ENCODE peak calls at places on chromosomes 2 and 18, in seven cellular contexts. E is sigmoid colon, J is transverse colon, Q is stomach, M is HCT116, D is HepG2, C is breast epithelium. P is an unnamed sample.
A peak's percentile ranks its signal among the peaks of the same experiment; 100 is the strongest.

GRCh38 chr18:62420151-62420512 is 95.0 kb downstream of the TNFRSF11A start:
- DNase-seq in E (no peak), J (peak; percentile 45), Q (no peak), M (no peak), D (peak; percentile 85), C (no peak), P (no peak)

GRCh38 chr2:176494949-176495353 is 225.7 kb downstream of the MTX2 start:
- DNase-seq in E (peak; percentile 85), J (peak; percentile 28), Q (peak; percentile 26), M (no peak), D (no peak), C (peak; percentile 67), P (no peak)

GRCh38 chr18:55422456-55423185 is 165.4 kb downstream of the TCF4 start:
- DNase-seq in E (peak; percentile 72), J (peak; percentile 22), Q (no peak), M (no peak), D (no peak), C (no peak), P (no peak)

GRCh38 chr18:74190086-74190485 is 41.8 kb downstream of the TIMM21 start:
- DNase-seq in E (no peak), J (no peak), Q (no peak), M (no peak), D (no peak), C (no peak), P (no peak)

GRCh38 chr2:88074854-88075292 is 7.2 kb downstream of the SMYD1 start:
- DNase-seq in E (no peak), J (no peak), Q (no peak), M (no peak), D (no peak), C (no peak), P (no peak)

GRCh38 chr2:65370387-65371093 is 61.9 kb downstream of the SPRED2 start:
- DNase-seq in E (no peak), J (no peak), Q (no peak), M (no peak), D (peak; percentile 93), C (no peak), P (no peak)

GRCh38 chr2:214630402-214631035 is 179.0 kb downstream of the BARD1 start:
- DNase-seq in E (no peak), J (no peak), Q (no peak), M (no peak), D (no peak), C (no peak), P (no peak)

GRCh38 chr2:188511346-188511745 is 219.7 kb downstream of the GULP1 start:
- DNase-seq in E (no peak), J (no peak), Q (no peak), M (no peak), D (no peak), C (no peak), P (no peak)

GRCh38 chr2:1625281-1626001 is 118.9 kb downstream of the PXDN start:
- DNase-seq in E (peak; percentile 81), J (no peak), Q (no peak), M (peak; percentile 24), D (no peak), C (peak; percentile 81), P (peak; percentile 87)

GRCh38 chr18:59767732-59768131 is 70.5 kb upstream of the CCBE1 start:
- DNase-seq in E (no peak), J (no peak), Q (no peak), M (no peak), D (no peak), C (no peak), P (no peak)

GRCh38 chr2:47501374-47502200 is 98.6 kb downstream of the MSH2 start:
- DNase-seq in E (no peak), J (no peak), Q (no peak), M (no peak), D (no peak), C (no peak), P (no peak)

GRCh38 chr18:13611058-13611615 is 115.2 kb downstream of the FAM210A start:
- DNase-seq in E (peak; percentile 78), J (peak; percentile 45), Q (no peak), M (no peak), D (no peak), C (peak; percentile 60), P (no peak)

GRCh38 chr2:14634885-14635871 is 2.7 kb downstream of the LRATD1 start:
- DNase-seq in E (peak; percentile 89), J (peak; percentile 83), Q (peak; percentile 76), M (no peak), D (no peak), C (peak; percentile 79), P (peak; percentile 90)

GRCh38 chr2:30205456-30205855 is 25.9 kb upstream of the LBH start:
- DNase-seq in E (peak; percentile 28), J (no peak), Q (no peak), M (no peak), D (no peak), C (no peak), P (no peak)

GRCh38 chr18:21369146-21369545 is 127.1 kb downstream of the GREB1L start:
- DNase-seq in E (no peak), J (no peak), Q (no peak), M (no peak), D (peak; percentile 2), C (no peak), P (no peak)

GRCh38 chr2:195115738-195116137 is 541.3 kb upstream of the SLC39A10 start:
- DNase-seq in E (no peak), J (no peak), Q (no peak), M (no peak), D (no peak), C (no peak), P (no peak)
- H3K4me1 ChIP-seq in E (no peaks in the 10 kb centered on the region), J (no peaks in the 10 kb centered on the region), Q (no peaks in the 10 kb centered on the region), M (no peaks in the 10 kb centered on the region), D (no peaks in the 10 kb centered on the region), C (no peaks in the 10 kb centered on the region), P (no peaks in the 10 kb centered on the region)

GRCh38 chr2:144515694-144516416 is 4.1 kb downstream of the ZEB2 start:
- DNase-seq in E (no peak), J (peak; percentile 25), Q (no peak), M (no peak), D (no peak), C (no peak), P (no peak)

GRCh38 chr2:144516417-144516980 is 3.4 kb downstream of the ZEB2 start:
- DNase-seq in E (no peak), J (no peak), Q (no peak), M (no peak), D (no peak), C (no peak), P (no peak)

GRCh38 chr2:144518744-144519596 is 949 bp downstream of the ZEB2 start:
- DNase-seq in E (no peak), J (no peak), Q (no peak), M (no peak), D (no peak), C (no peak), P (no peak)

GRCh38 chr2:144517825-144518699 is 1.9 kb downstream of the ZEB2 start:
- DNase-seq in E (no peak), J (no peak), Q (no peak), M (no peak), D (no peak), C (no peak), P (no peak)

DNA sequence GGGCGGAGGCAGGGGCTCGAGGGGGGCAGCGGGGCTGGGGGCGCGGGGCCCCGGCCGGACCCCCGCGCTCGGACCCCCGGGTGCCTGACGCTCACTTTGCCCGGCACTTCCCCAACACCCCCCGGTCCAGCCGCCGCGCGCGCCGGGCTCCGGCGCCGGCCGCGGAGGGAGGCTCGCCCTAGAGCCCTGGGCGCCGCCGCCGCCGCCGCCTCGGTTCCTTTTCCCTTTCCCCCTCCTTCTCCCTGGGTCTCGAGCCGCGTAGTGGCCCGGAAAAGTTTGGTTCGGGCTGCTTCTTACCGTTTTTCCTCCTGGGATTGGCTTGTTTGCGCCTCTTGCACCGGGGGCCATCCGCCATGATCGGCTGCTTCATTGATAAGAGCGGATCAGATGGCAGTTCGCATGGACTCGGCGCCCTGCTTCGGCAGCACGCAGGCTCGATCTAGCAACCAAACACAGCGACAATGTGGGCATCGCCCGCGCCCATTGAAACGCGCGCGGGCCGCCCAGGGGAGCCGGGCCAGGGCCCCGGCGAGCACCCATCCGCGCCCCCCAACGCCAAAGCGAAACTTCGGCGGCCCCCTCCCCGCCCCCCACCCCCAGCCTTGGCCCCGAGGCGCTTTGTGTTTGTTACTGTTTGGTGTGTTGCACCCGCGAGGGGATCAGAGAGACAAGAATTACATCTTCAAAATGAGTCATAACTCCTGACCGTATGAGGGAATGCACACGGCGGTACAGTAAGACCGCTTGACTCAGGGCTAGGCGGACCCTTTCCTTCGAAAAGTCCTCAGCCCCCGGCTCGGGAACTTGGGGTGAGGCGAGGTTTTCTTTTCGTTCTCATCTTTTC is 2.7 kb downstream of the ZEB2 start:
- DNase-seq in E (peak; percentile 84), J (peak; percentile 32), Q (no peak), M (no peak), D (no peak), C (no peak), P (no peak)
- TF ChIP-seq POLR2AphosphoS5 in E (peak; percentile 86), J (peak; percentile 65), Q (peak; percentile 56), M (no peak), D (no peak), C (peak; percentile 50), P (no peak)

DNA sequence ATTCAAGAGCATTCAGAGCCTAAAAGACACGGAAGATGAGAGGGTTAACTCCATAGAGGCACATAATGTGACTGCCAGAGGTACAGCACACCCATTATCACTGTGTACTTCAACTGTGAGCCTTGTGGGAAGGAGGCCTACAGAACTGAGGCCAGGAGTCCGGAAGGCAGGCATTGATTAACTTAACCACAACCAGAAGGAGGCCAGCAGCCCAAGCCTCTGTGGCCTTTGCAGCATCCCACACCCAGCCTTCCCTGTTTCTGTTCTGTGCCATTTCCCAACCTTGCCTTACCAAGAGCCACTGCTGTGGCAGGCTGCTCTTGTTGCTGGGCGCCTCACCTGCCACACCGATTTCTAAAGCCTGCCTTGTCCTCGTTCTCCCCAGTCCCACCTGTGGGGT is 27.2 kb downstream of the SIGLEC15 start:
- DNase-seq in E (no peak), J (no peak), Q (no peak), M (no peak), D (no peak), C (no peak), P (no peak)
- H3K36me3 ChIP-seq in E (peaks cover 41% of the 10 kb centered on the region), J (peaks cover 34% of the 10 kb centered on the region), Q (peaks cover 82% of the 10 kb centered on the region), M (peaks cover 4% of the 10 kb centered on the region), D (peaks cover 51% of the 10 kb centered on the region), C (peaks cover 8% of the 10 kb centered on the region), P (no peaks in the 10 kb centered on the region)

GRCh38 chr2:119228964-119229363 is 5.3 kb downstream of the STEAP3 start:
- DNase-seq in E (no peak), J (no peak), Q (no peak), M (no peak), D (no peak), C (no peak), P (no peak)

GRCh38 chr2:119229716-119230115 is 6.1 kb downstream of the STEAP3 start:
- DNase-seq in E (no peak), J (no peak), Q (no peak), M (no peak), D (no peak), C (no peak), P (no peak)

GRCh38 chr2:119230630-119231185 is 7.1 kb downstream of the STEAP3 start:
- DNase-seq in E (no peak), J (no peak), Q (no peak), M (no peak), D (no peak), C (no peak), P (no peak)

GRCh38 chr2:119231975-119232665 is 8.5 kb downstream of the STEAP3 start:
- DNase-seq in E (no peak), J (no peak), Q (no peak), M (no peak), D (no peak), C (no peak), P (no peak)

GRCh38 chr2:119230219-119230618 is 6.6 kb downstream of the STEAP3 start:
- DNase-seq in E (no peak), J (no peak), Q (no peak), M (no peak), D (no peak), C (no peak), P (no peak)
- H3K4me1 ChIP-seq in E (no peaks in the 10 kb centered on the region), J (peaks cover 9% of the 10 kb centered on the region), Q (peaks cover 44% of the 10 kb centered on the region), M (peaks cover 9% of the 10 kb centered on the region), D (peaks cover 17% of the 10 kb centered on the region), C (no peaks in the 10 kb centered on the region), P (no peaks in the 10 kb centered on the region)

GRCh38 chr2:213021971-213022899 is 129.2 kb downstream of the IKZF2 start:
- DNase-seq in E (no peak), J (no peak), Q (no peak), M (no peak), D (no peak), C (no peak), P (no peak)
- TF ChIP-seq POLR2AphosphoS5 in E (no peak), J (no peak), Q (no peak), M (no peak), D (no peak), C (no peak), P (no peak)